ENCODE peak calls at places on chromosome 3, in six cellular contexts. S is kidney epithelial cell; F is colonic mucosa; G is neural progenitor cell; B is tibial nerve; H is CD8-positive, alpha-beta memory T cell. U is an unnamed sample. For H3K36me3, the result is how much of the 10 kb centered on the place peaks cover.

GRCh38 chr3:187211532-187212274 is 14.4 kb downstream of the RTP1 start:
- DNase-seq in B (no peak), S (no peak), F (no peak), H (no peak), G (no peak), U (no peak)

GRCh38 chr3:190516416-190516815 is 2.5 kb downstream of the IL1RAP start:
- DNase-seq in B (no peak), G (no peak), H (no peak), S (no peak), F (no peak), U (no peak)

GRCh38 chr3:182802413-182802812 is 9.1 kb downstream of the ATP11B start:
- DNase-seq in F (no peak), G (no peak), S (no peak), H (no peak), B (no peak), U (no peak)

GRCh38 chr3:190229632-190230424 is 92.4 kb downstream of the CLDN1 start:
- DNase-seq in G (no peak), H (no peak), F (no peak), B (no peak), S (peak), U (no peak)

GRCh38 chr3:139353920-139354556 is 10.2 kb downstream of the MRPS22 start:
- DNase-seq in G (peak), B (no peak), F (no peak), H (no peak), S (peak), U (peak)

GRCh38 chr3:186971578-186971977 is 41.3 kb downstream of the ST6GAL1 start:
- DNase-seq in H (no peak), B (no peak), G (no peak), S (no peak), F (no peak), U (no peak)

GRCh38 chr3:97177242-97177641 is 362.8 kb downstream of the EPHA6 start:
- DNase-seq in B (no peak), H (no peak), S (no peak), F (no peak), G (no peak), U (no peak)

GRCh38 chr3:142912440-142913172 is 23.7 kb upstream of the PCOLCE2 start:
- DNase-seq in F (no peak), S (no peak), B (no peak), H (no peak), G (no peak), U (no peak)

GRCh38 chr3:59451041-59451763 is 401.4 kb upstream of the CFAP20DC start:
- DNase-seq in F (peak), B (no peak), H (peak), S (no peak), G (no peak), U (peak)

GRCh38 chr3:195259146-195259563 is 11.8 kb downstream of the XXYLT1 start:
- DNase-seq in G (no peak), B (no peak), F (no peak), H (no peak), S (no peak), U (no peak)

GRCh38 chr3:65562444-65562843 is 476.3 kb downstream of the MAGI1 start:
- DNase-seq in F (no peak), B (no peak), S (no peak), G (no peak), H (no peak), U (no peak)

GRCh38 chr3:142498397-142499180 is 50.8 kb upstream of the XRN1 start:
- DNase-seq in G (no peak), F (no peak), S (no peak), H (no peak), B (no peak), U (no peak)

GRCh38 chr3:109224333-109224732 is 87.8 kb downstream of the C3orf85 start:
- DNase-seq in S (no peak), F (peak), B (no peak), H (no peak), G (peak), U (peak)

GRCh38 chr3:37852097-37852496 is 9.6 kb upstream of the CTDSPL start:
- DNase-seq in F (no peak), B (no peak), S (no peak), H (no peak), G (no peak), U (no peak)

GRCh38 chr3:21620511-21621395 is 130.3 kb downstream of the ZNF385D start:
- DNase-seq in B (no peak), H (no peak), F (no peak), S (peak), G (no peak), U (peak)

GRCh38 chr3:141237701-141238521 is 6.3 kb downstream of the PXYLP1 start:
- DNase-seq in F (no peak), B (no peak), G (no peak), S (no peak), H (no peak), U (no peak)

GRCh38 chr3:138154534-138154933 is 20.2 kb downstream of the DBR1 start:
- DNase-seq in B (no peak), H (no peak), S (no peak), F (no peak), G (no peak), U (no peak)

GRCh38 chr3:143298380-143298779 is 178.8 kb downstream of the CHST2 start:
- DNase-seq in S (no peak), G (no peak), F (no peak), B (no peak), H (no peak), U (no peak)

GRCh38 chr3:116199063-116199462 is 246.2 kb downstream of the LSAMP start:
- DNase-seq in B (no peak), G (no peak), F (no peak), H (no peak), S (peak), U (no peak)

DNA sequence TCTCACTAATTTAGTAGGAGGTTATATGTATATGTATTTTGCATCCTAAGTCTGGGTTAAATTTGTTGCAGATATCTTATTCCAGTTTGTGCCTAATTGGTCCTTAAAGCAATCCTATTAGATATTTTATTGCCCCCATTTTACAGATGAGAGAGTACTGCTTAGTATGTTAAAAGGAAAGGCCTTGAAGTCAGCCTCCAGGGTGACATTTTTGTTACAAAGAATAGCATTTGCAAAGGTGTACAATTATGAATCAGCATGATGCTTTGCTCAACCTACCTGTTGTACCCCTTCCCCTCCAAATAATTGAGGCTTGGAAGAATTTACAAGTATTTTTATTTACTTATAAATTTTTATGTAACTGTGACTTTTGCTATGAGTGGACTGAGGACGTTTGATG is 14.0 kb downstream of the STT3B start:
- DNase-seq in S (no peak), B (no peak), F (no peak), G (no peak), H (no peak), U (no peak)
- H3K36me3 ChIP-seq in S (under half), B (under half), F (under half), G (under half), H (under half), U (under half)

DNA sequence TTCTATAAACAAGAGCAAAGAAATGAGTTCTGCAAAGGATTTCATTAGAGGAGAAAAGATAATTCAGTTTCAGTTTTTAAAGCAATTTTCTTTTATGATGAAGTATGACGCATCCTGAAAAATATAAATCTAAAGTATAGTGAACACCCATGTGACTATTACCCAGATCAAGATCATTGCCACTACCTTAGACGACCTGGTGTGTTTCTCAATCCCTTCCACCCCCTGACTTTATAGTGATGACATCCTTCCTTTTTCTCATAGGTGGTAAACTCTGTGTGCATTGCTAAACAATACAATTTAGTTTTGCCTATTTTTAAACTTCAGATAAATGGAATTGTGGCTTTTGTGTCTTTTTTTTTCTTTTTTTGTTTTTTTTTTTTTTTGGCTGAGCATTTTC is 8.4 kb downstream of the STT3B start:
- DNase-seq in B (no peak), F (no peak), H (no peak), G (no peak), S (no peak), U (no peak)
- H3K4me3 ChIP-seq in B (no peak), F (no peak), H (no peak), G (no peak), S (no peak), U (no peak)

GRCh38 chr3:12569836-12570235 is 12.9 kb downstream of the MKRN2 start:
- DNase-seq in G (no peak), S (no peak), H (no peak), B (no peak), F (no peak), U (no peak)

GRCh38 chr3:12568747-12569146 is 11.9 kb downstream of the MKRN2 start:
- DNase-seq in S (no peak), B (no peak), G (no peak), H (no peak), F (no peak), U (no peak)

GRCh38 chr3:12574656-12575055 is 17.8 kb downstream of the MKRN2 start:
- DNase-seq in G (no peak), B (no peak), F (no peak), H (no peak), S (no peak), U (no peak)

GRCh38 chr3:12574131-12574530 is 17.2 kb downstream of the MKRN2 start:
- DNase-seq in G (no peak), H (no peak), F (no peak), S (no peak), B (no peak), U (no peak)

DNA sequence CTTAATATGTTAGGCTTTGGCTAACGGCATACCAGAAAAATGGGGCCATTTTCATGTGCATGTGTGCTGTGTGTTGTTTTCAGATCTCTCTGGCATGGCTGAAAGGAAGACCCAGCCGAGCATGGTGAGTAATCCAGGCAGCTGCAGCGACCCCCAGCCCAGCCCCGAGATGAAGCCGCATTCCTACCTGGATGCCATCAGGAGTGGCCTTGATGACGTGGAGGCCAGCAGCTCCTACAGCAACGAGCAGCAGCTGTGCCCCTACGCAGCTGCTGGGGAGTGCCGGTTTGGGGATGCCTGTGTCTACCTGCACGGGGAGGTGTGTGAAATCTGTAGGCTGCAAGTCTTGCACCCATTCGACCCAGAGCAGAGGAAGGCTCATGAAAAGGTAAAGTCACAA is 15.1 kb downstream of the MKRN2 start:
- DNase-seq in B (no peak), S (no peak), H (no peak), F (no peak), G (no peak), U (no peak)
- H3K36me3 ChIP-seq in B (under half), S (under half), H (half or more), F (under half), G (under half), U (under half)

GRCh38 chr3:104275199-104275598 is 1091.5 kb upstream of the ALCAM start:
- DNase-seq in H (no peak), B (no peak), G (no peak), F (no peak), S (no peak), U (no peak)

GRCh38 chr3:104281713-104282112 is 1085.0 kb upstream of the ALCAM start:
- DNase-seq in G (no peak), F (no peak), B (no peak), S (no peak), H (no peak), U (no peak)

DNA sequence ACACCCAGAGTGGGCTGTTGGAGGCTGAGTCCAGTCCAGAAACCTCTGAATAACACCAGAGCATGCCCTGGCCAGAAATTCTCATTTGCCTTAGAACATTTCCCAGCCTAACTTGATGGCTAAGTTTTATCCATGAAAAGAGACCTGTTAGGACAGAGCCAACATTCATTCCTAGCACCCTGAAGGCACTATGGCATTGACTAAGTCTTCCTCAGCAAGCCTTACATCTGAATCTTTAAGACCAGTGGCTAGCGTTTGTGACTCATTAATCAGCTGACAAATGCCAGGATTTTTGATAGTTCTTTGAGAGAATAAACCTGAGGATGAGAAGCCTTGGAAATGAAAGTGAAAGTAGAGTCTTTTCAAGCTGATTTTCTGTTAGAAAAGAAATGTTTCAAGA is 1087.1 kb upstream of the ALCAM start:
- DNase-seq in F (no peak), H (no peak), G (no peak), B (no peak), S (peak), U (no peak)
- H3K4me3 ChIP-seq in F (no peak), H (no peak), G (no peak), B (peak), S (no peak), U (no peak)

DNA sequence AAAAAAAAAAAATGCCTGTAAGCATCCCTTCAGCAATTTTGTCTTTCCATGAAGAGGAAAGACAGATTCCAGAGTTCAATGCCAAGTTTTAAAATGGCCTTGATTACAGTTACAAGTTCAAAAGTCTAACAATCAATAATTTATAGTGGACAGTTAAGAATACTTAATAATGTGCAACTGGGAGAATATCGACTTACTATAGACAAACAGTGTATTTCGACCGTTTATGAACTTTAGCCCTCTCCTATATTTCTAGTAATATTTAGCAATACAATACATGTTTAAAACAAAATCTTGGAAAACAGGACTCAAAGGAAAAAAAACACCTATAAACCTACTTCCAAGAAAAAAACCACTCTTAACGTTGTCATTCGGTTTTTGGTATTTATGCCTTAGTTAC is 1.5 kb downstream of the PBRM1 start:
- DNase-seq in S (no peak), B (no peak), F (no peak), H (no peak), G (no peak), U (peak)
- H3K36me3 ChIP-seq in S (under half), B (under half), F (under half), H (under half), G (under half), U (under half)

GRCh38 chr3:117734431-117734830 is 1024.9 kb downstream of the TUSC7 start:
- DNase-seq in H (no peak), S (peak), F (no peak), B (no peak), G (no peak), U (no peak)

GRCh38 chr3:117736851-117737250 is 1027.3 kb downstream of the TUSC7 start:
- DNase-seq in B (no peak), F (no peak), S (no peak), G (no peak), H (no peak), U (no peak)

DNA sequence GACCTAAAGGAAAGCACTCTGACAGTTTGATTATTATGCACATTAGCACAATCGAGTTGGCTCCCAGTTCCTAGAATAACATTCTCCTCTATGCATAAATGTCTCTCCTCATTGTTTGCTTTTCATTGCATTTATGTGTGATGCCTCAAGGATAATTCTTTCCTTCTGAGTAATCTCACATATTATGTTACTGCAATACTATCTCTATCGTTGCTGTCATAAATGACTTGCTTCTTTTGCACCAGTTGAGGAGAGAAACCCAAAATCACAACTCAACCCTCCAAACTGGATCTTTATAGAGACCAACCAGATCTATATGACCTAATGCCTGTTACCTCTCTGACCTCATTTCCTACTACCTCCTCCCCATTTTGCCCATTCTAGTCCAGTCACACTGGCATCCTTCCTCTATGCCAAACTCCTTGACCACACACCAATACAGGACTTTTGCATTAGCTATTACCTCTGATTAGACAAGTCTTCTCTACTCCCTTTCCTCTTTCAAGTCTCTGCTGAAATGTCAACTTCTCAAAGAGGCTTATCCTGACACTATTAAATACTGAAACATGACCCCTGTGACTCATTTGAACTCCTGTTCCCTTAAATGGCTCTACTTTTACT is 1026.0 kb downstream of the TUSC7 start:
- DNase-seq in S (no peak), F (no peak), G (no peak), B (no peak), H (no peak), U (no peak)
- H3K4me3 ChIP-seq in S (no peak), F (no peak), G (no peak), B (no peak), H (no peak), U (no peak)

DNA sequence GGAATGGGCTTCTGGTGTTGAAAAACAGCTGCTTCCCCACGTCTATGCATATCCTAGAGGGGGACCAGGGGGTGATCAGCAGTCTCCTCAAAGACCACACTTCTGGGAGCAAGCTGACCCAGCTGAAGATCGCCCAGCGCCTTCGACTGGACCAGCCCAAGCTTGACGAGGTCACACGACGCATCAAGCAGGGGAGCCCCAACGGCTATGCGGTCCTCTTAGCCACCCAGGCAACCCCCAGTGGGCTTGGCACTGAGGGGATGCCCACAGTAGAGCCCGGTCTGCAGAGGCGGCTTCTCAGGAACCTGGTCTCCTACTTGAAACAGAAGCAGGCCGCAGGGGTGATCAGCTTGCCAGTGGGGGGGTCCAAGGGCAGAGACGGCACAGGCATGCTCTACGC is 2.5 kb downstream of the RBM15B start:
- DNase-seq in B (no peak), S (no peak), G (no peak), F (no peak), H (no peak), U (no peak)
- H3K36me3 ChIP-seq in B (under half), S (under half), G (under half), F (under half), H (half or more), U (under half)

DNA sequence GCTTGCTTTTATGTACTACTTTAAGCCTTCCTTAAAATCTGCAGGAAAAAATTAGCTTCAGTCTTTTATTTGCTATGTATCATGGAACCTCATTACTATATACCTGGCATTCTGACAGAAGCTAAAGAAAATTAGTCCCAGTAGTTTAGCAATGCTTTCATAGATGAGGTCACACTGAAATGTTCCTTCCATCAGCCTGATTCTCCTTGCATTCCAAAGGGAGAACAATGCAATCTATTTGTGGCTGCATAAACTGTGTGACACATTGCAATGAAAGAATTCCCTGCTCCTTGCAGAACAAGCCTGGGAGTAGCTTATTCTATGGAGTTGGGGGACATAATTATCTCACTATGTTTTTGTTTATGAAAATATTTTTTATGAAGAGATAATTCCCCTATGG is 691.5 kb upstream of the ARPP21 start:
- DNase-seq in S (peak), H (no peak), G (peak), B (no peak), F (no peak), U (no peak)
- H3K4me3 ChIP-seq in S (no peak), H (no peak), G (no peak), B (no peak), F (no peak), U (no peak)